ENCODE peak calls at places on chromosomes 13 and 19, in six cellular contexts. A is HepG2, X is H1, S is GM12878, R is K562, O is GM12891. W is an unnamed sample.

GRCh38 chr19:36837525-36837901 is 674 bp downstream of the ZNF790 start:
- DNase-seq in O (no peak), X (no peak), A (peak), S (no peak), R (no peak), W (no peak)

GRCh38 chr19:42764836-42765235 is 642 bp downstream of the PSG8 start:
- DNase-seq in A (no peak), R (no peak), S (no peak), O (no peak), X (no peak), W (no peak)

GRCh38 chr19:11152318-11153062 is 3.1 kb downstream of the SPC24 start:
- DNase-seq in S (no peak), O (no peak), X (no peak), R (no peak), A (no peak), W (no peak)

GRCh38 chr13:73661687-73662425 is 472.3 kb downstream of the KLF12 start:
- DNase-seq in R (no peak), A (peak), S (no peak), O (no peak), X (no peak), W (no peak)

GRCh38 chr19:5624741-5625140 is 1.9 kb downstream of the SAFB start:
- DNase-seq in R (no peak), O (no peak), X (no peak), A (no peak), S (no peak), W (no peak)

GRCh38 chr13:77388944-77389616 is 62.2 kb upstream of the MYCBP2 start:
- DNase-seq in R (no peak), O (no peak), S (no peak), X (no peak), A (no peak), W (no peak)

GRCh38 chr13:101919541-101920306 is 467.2 kb downstream of the ITGBL1 start:
- DNase-seq in O (no peak), A (no peak), X (peak), R (no peak), S (no peak), W (no peak)

GRCh38 chr19:5343848-5344247 is 3.2 kb upstream of the PTPRS start:
- DNase-seq in X (no peak), A (peak), R (no peak), O (no peak), S (no peak), W (no peak)

GRCh38 chr19:55379161-55379560 is 2.5 kb downstream of the TMEM190 start:
- DNase-seq in R (no peak), S (no peak), X (no peak), O (no peak), A (no peak), W (no peak)

GRCh38 chr19:610801-611505 is 21.3 kb downstream of the HCN2 start:
- DNase-seq in A (no peak), R (peak), X (no peak), S (no peak), O (peak), W (peak)

GRCh38 chr19:12665646-12666304 is 767 bp downstream of the MAN2B1 start:
- DNase-seq in X (no peak), R (no peak), A (no peak), S (no peak), O (no peak), W (no peak)

GRCh38 chr19:55385236-55385748 is 440 bp upstream of the RPL28 start:
- DNase-seq in O (peak), S (peak), R (peak), A (peak), X (peak), W (peak)

GRCh38 chr13:49022472-49023144 is 46.9 kb downstream of the FNDC3A start:
- DNase-seq in S (no peak), O (no peak), X (no peak), A (no peak), R (no peak), W (no peak)

GRCh38 chr19:30071871-30072270 is 129.8 kb downstream of the URI1 start:
- DNase-seq in O (no peak), X (no peak), R (no peak), A (no peak), S (no peak), W (no peak)

GRCh38 chr13:50025446-50025845 is 10.2 kb downstream of the KCNRG start:
- DNase-seq in A (no peak), R (no peak), O (no peak), X (no peak), S (no peak), W (no peak)

GRCh38 chr13:49579501-49579900 is 5.9 kb downstream of the RCBTB1 start:
- DNase-seq in X (no peak), S (no peak), R (no peak), O (no peak), A (no peak), W (no peak)

GRCh38 chr19:18253130-18253529 is 21.1 kb downstream of the IQCN start:
- DNase-seq in X (no peak), O (no peak), R (no peak), A (no peak), S (no peak), W (no peak)

GRCh38 chr19:10292206-10292788 is 2.5 kb downstream of the ICAM5 start:
- DNase-seq in R (peak), X (peak), S (no peak), A (peak), O (no peak), W (peak)

GRCh38 chr13:93146584-93147292 is 79.9 kb upstream of the GPC6 start:
- DNase-seq in R (no peak), X (no peak), S (no peak), A (no peak), O (no peak), W (no peak)

GRCh38 chr19:1455336-1456120 is 5.6 kb downstream of the APC2 start:
- DNase-seq in X (peak), S (no peak), A (peak), O (no peak), R (peak), W (peak)

GRCh38 chr19:3821857-3822364 is 35.7 kb upstream of the MATK start:
- DNase-seq in S (no peak), R (peak), X (peak), A (peak), O (peak), W (peak)

GRCh38 chr19:40962460-40962961 is 28.6 kb upstream of the CYP2B6 start:
- DNase-seq in S (no peak), R (no peak), O (no peak), X (no peak), A (peak), W (no peak)

GRCh38 chr13:77113496-77113895 is 86.5 kb upstream of the FBXL3 start:
- DNase-seq in R (no peak), O (no peak), S (no peak), X (no peak), A (no peak), W (no peak)

GRCh38 chr13:53045110-53045509 is 16.5 kb downstream of the OLFM4 start:
- DNase-seq in A (no peak), X (no peak), O (no peak), S (no peak), R (no peak), W (no peak)

GRCh38 chr19:55536951-55537740 is at the start of gene SBK2:
- DNase-seq in R (peak), S (no peak), O (no peak), A (peak), X (peak), W (no peak)

GRCh38 chr13:50529154-50529882 is 314.2 kb downstream of the DLEU7 start:
- DNase-seq in S (no peak), R (peak), O (no peak), A (no peak), X (no peak), W (no peak)

GRCh38 chr13:41601718-41602445 is 144.5 kb downstream of the RGCC start:
- DNase-seq in R (no peak), S (no peak), A (no peak), O (no peak), X (no peak), W (no peak)

GRCh38 chr13:101144808-101145419 is 271.4 kb downstream of the NALCN start:
- DNase-seq in A (peak), X (no peak), R (peak), S (peak), O (no peak), W (no peak)

GRCh38 chr13:71865858-71866172 is 1.2 kb downstream of the DACH1 start:
- DNase-seq in O (no peak), X (no peak), A (no peak), S (no peak), R (no peak), W (no peak)

GRCh38 chr13:71867101-71867814 is at the start of gene DACH1:
- DNase-seq in R (no peak), O (peak), A (peak), X (peak), S (no peak), W (peak)

GRCh38 chr13:71864981-71865857 is 1.8 kb downstream of the DACH1 start:
- DNase-seq in R (no peak), S (no peak), O (no peak), A (no peak), X (peak), W (no peak)

GRCh38 chr13:71864094-71864980 is 2.7 kb downstream of the DACH1 start:
- DNase-seq in R (no peak), X (peak), A (no peak), S (no peak), O (no peak), W (no peak)

GRCh38 chr13:71866173-71867091 is 572 bp downstream of the DACH1 start:
- DNase-seq in X (peak), S (no peak), R (no peak), A (no peak), O (peak), W (peak)
- TF ChIP-seq TAF1 in X (peak), S (no peak), R (no peak), A (no peak), O (no peak), W (no peak)

GRCh38 chr19:46288896-46289588 is 7.8 kb upstream of the HIF3A start:
- DNase-seq in S (no peak), O (no peak), X (no peak), R (no peak), A (peak), W (no peak)

GRCh38 chr19:46284635-46285034 is 12.2 kb upstream of the HIF3A start:
- DNase-seq in R (no peak), S (no peak), A (no peak), O (no peak), X (no peak), W (no peak)

GRCh38 chr19:46287585-46287984 is 9.3 kb upstream of the HIF3A start:
- DNase-seq in A (no peak), R (no peak), O (no peak), S (no peak), X (no peak), W (no peak)

GRCh38 chr19:46279177-46279576 is 17.7 kb upstream of the HIF3A start:
- DNase-seq in R (no peak), O (no peak), X (no peak), S (no peak), A (no peak), W (no peak)

DNA sequence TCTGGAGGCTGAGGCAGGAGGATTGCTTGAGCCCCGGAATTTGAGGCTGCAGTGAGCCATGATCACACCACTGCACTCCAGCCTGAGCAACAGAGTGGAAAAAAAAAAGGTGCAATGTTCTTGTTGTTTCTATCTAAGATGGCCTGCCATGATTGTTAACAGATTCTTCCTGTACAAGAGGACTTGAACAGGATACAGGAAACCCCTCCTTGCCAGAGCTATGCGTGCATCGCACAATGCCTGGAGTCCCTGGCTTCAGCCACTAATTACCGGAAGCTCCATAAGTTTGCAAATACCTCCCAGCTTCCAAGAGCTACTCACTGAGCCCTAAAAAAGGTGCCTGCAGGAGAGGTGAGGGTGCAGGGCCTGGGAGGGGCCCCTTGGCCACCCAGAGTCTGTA is 13.1 kb upstream of the HIF3A start:
- DNase-seq in O (no peak), X (no peak), R (no peak), S (no peak), A (no peak), W (no peak)
- TF ChIP-seq POLR2AphosphoS5 in O (no peak), X (no peak), R (no peak), S (no peak), A (no peak), W (no peak)

GRCh38 chr19:15843186-15843585 is 27.7 kb upstream of the OR10H1 start:
- DNase-seq in A (no peak), O (no peak), R (no peak), X (no peak), S (no peak), W (no peak)

GRCh38 chr19:15840833-15841232 is 25.4 kb upstream of the OR10H1 start:
- DNase-seq in R (no peak), X (no peak), S (no peak), O (no peak), A (no peak), W (no peak)

GRCh38 chr19:15836595-15837398 is 21.3 kb upstream of the OR10H1 start:
- DNase-seq in X (no peak), S (peak), O (peak), R (peak), A (peak), W (peak)

GRCh38 chr19:15846923-15847322 is 31.5 kb upstream of the OR10H1 start:
- DNase-seq in S (no peak), X (no peak), R (no peak), O (no peak), A (no peak), W (no peak)

DNA sequence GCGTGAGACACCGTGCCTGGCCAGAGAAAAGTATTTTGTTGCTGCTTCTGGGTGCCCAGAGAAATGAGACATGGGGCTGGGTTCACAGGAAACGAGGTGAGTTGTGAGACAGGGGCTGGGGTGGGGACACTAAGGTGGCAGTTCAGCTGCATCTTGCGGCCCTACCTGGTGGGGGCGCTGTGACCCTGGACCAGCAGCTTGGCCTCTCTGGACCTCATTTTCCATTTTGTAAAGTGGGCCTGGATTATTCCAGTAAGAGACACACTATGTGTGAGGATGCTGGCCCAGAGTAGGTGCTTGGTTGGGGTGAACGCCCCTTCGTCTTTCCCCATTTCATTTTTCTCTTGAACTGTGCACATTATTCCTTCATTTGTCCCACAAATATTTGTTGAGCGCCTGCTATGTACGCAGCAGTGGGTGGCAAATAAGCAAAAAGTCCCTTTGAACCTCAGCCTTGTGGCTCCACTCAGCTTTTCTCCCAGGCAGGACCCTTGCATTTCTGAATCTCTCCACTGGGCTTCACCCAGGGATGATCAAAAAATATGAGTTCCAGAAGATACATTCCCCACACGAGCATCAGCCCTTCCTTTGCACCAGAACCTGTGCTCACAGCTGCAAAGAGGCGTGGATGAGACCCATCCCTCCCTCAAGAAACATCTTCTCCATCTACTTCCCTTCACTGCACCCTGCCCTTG is 26.6 kb upstream of the OR10H1 start:
- DNase-seq in S (no peak), X (no peak), A (no peak), R (peak), O (no peak), W (no peak)
- TF ChIP-seq TAF1 in S (no peak), X (no peak), A (no peak), R (no peak), O (no peak), W (no peak)

GRCh38 chr13:30353601-30354000 is 46.2 kb upstream of the KATNAL1 start:
- DNase-seq in X (no peak), O (no peak), A (no peak), R (no peak), S (no peak), W (no peak)

GRCh38 chr13:30352121-30352520 is 44.8 kb upstream of the KATNAL1 start:
- DNase-seq in S (no peak), R (no peak), O (no peak), A (no peak), X (no peak), W (no peak)

GRCh38 chr13:30355405-30355741 is 48.0 kb upstream of the KATNAL1 start:
- DNase-seq in X (peak), S (no peak), O (peak), A (peak), R (peak), W (peak)

GRCh38 chr13:30354481-30355404 is 47.4 kb upstream of the KATNAL1 start:
- DNase-seq in X (no peak), O (no peak), R (no peak), S (no peak), A (peak), W (no peak)

DNA sequence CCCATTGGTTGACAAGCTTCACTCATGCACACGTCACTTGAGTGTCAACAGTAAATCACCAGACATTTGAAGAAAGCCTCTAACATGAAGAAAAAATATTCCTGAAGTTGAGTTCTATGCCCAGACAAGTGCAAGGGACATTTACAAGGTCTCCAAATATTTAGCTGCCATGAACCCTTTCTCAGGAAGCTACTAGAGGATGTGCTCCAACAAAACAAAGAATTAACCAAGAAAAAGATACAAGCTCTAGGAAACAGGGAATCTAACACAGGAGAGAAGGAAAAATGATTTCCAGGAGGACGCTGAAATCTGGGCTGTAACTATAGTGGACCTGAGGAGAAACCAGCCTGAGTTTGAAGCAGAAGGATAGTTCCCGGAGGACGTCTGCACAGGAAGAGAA is 45.7 kb upstream of the KATNAL1 start:
- DNase-seq in X (no peak), R (no peak), A (no peak), O (no peak), S (no peak), W (no peak)
- TF ChIP-seq POLR2AphosphoS5 in X (no peak), R (no peak), A (no peak), O (no peak), S (no peak), W (no peak)

GRCh38 chr13:59746291-59746962 is 417.3 kb downstream of the DIAPH3 start:
- DNase-seq in R (no peak), O (no peak), S (no peak), A (no peak), X (no peak), W (no peak)
- TF ChIP-seq TAF1 in R (no peak), O (no peak), S (no peak), A (no peak), X (no peak), W (no peak)

GRCh38 chr13:45333973-45334922 is 6.7 kb downstream of the TPT1 start:
- DNase-seq in X (no peak), A (no peak), S (no peak), O (no peak), R (no peak), W (no peak)

GRCh38 chr13:45331123-45331619 is 9.8 kb downstream of the TPT1 start:
- DNase-seq in O (no peak), S (no peak), X (no peak), A (no peak), R (no peak), W (no peak)

GRCh38 chr13:45332831-45333219 is 8.2 kb downstream of the TPT1 start:
- DNase-seq in R (no peak), X (no peak), S (no peak), A (no peak), O (no peak), W (no peak)

GRCh38 chr13:45333251-45333972 is 7.6 kb downstream of the TPT1 start:
- DNase-seq in X (no peak), O (no peak), A (no peak), S (no peak), R (no peak), W (no peak)

GRCh38 chr13:45331981-45332830 is 8.8 kb downstream of the TPT1 start:
- DNase-seq in O (no peak), X (no peak), S (no peak), A (peak), R (no peak), W (no peak)
- TF ChIP-seq POLR2AphosphoS5 in O (no peak), X (no peak), S (no peak), A (peak), R (no peak), W (no peak)

DNA sequence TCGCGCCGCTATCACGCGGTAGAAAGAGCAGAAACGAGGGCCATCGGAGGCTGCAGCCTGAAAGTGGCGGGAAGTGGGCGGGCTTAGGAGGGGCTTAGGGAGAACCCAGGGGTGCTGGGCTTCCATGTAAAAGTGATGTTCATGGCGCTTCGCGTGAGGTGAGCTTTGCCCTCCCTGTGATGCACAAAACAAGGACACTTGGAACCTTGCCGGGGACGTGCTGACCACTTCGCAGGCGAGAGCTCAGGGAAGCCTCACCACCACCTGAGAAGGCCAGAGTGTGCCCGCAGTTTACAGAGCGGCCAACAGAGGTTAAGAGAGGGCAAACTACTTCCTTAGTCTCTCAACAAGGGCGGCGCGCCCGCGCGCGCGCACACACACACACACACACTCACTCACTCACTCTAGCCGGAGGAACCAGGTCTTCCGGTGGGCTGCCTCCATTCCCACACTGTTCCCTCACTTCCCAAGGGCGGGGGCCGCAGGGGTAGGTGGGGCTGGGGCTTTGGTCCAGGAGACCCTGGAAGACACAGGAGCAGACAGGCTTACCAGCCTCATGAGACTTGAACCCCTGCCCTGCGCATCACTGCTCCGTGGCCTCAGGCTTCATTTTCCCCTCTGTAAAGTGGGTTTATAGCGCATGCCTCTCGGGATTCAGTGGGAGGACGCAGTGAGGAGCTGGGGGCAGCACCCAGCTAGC is 716 bp downstream of the GAPDHS start:
- DNase-seq in R (no peak), O (peak), A (peak), X (peak), S (no peak), W (no peak)
- TF ChIP-seq TAF1 in R (no peak), O (no peak), A (no peak), X (peak), S (no peak), W (no peak)